ENCODE peak calls at places on chromosomes 12 and 14, in four cellular contexts. One of them, this sample, is unnamed.

GRCh38 chr12:12469386-12469785 is 93.3 kb downstream of the DUSP16 start:
- DNase-seq in cardiac muscle cell: no peak
- DNase-seq in RPMI7951: no peak
- DNase-seq in EL: no peak
- DNase-seq in this sample: no peak

GRCh38 chr14:36512585-36513003 is 7.4 kb downstream of the NKX2-1 start:
- DNase-seq in cardiac muscle cell: no peak
- DNase-seq in RPMI7951: no peak
- DNase-seq in EL: no peak
- DNase-seq in this sample: no peak

GRCh38 chr12:30396576-30396975 is 299.1 kb downstream of the IPO8 start:
- DNase-seq in cardiac muscle cell: no peak
- DNase-seq in RPMI7951: no peak
- DNase-seq in EL: no peak
- DNase-seq in this sample: no peak

GRCh38 chr12:47892819-47893218 is 12.0 kb downstream of the VDR start:
- DNase-seq in cardiac muscle cell: no peak
- DNase-seq in RPMI7951: no peak
- DNase-seq in EL: peak
- DNase-seq in this sample: no peak

GRCh38 chr12:52274521-52274920 is at the start of gene KRT86:
- DNase-seq in cardiac muscle cell: no peak
- DNase-seq in RPMI7951: no peak
- DNase-seq in EL: no peak
- DNase-seq in this sample: no peak

GRCh38 chr14:73696466-73697390 is 17.5 kb downstream of the PNMA1 start:
- DNase-seq in cardiac muscle cell: no peak
- DNase-seq in RPMI7951: peak
- DNase-seq in EL: peak
- DNase-seq in this sample: peak

GRCh38 chr12:50314629-50315312 is 31.5 kb upstream of the LIMA1 start:
- DNase-seq in cardiac muscle cell: peak
- DNase-seq in RPMI7951: peak
- DNase-seq in EL: peak
- DNase-seq in this sample: peak

GRCh38 chr14:66101662-66102061 is 384.5 kb upstream of the CCDC196 start:
- DNase-seq in cardiac muscle cell: no peak
- DNase-seq in RPMI7951: no peak
- DNase-seq in EL: no peak
- DNase-seq in this sample: no peak

GRCh38 chr12:63496654-63497053 is 171.6 kb downstream of the DPY19L2 start:
- DNase-seq in cardiac muscle cell: no peak
- DNase-seq in RPMI7951: no peak
- DNase-seq in EL: no peak
- DNase-seq in this sample: no peak

GRCh38 chr12:94673951-94674570 is 23.7 kb upstream of the TMCC3 start:
- DNase-seq in cardiac muscle cell: no peak
- DNase-seq in RPMI7951: no peak
- DNase-seq in EL: no peak
- DNase-seq in this sample: no peak

GRCh38 chr12:42904683-42905418 is 315.3 kb upstream of the PRICKLE1 start:
- DNase-seq in cardiac muscle cell: peak
- DNase-seq in RPMI7951: no peak
- DNase-seq in EL: no peak
- DNase-seq in this sample: no peak

GRCh38 chr12:10716704-10717315 is 6.3 kb downstream of the YBX3 start:
- DNase-seq in cardiac muscle cell: no peak
- DNase-seq in RPMI7951: peak
- DNase-seq in EL: peak
- DNase-seq in this sample: peak

GRCh38 chr14:95488376-95489162 is 27.9 kb downstream of the SYNE3 start:
- DNase-seq in cardiac muscle cell: no peak
- DNase-seq in RPMI7951: peak
- DNase-seq in EL: no peak
- DNase-seq in this sample: no peak

GRCh38 chr14:70045715-70046535 is 142.8 kb downstream of the SLC8A3 start:
- DNase-seq in cardiac muscle cell: peak
- DNase-seq in RPMI7951: peak
- DNase-seq in EL: peak
- DNase-seq in this sample: peak

GRCh38 chr14:91255026-91255695 is 10.7 kb upstream of the GPR68 start:
- DNase-seq in cardiac muscle cell: no peak
- DNase-seq in RPMI7951: no peak
- DNase-seq in EL: no peak
- DNase-seq in this sample: no peak

GRCh38 chr14:105447651-105448640 is 26.7 kb upstream of the CRIP2 start:
- DNase-seq in cardiac muscle cell: no peak
- DNase-seq in RPMI7951: no peak
- DNase-seq in EL: no peak
- DNase-seq in this sample: no peak

GRCh38 chr12:123891516-123892179 is 81.0 kb downstream of the CCDC92 start:
- DNase-seq in cardiac muscle cell: no peak
- DNase-seq in RPMI7951: no peak
- DNase-seq in EL: no peak
- DNase-seq in this sample: no peak

GRCh38 chr14:21334202-21334906 is 49.5 kb downstream of the SUPT16H start:
- DNase-seq in cardiac muscle cell: no peak
- DNase-seq in RPMI7951: peak
- DNase-seq in EL: no peak
- DNase-seq in this sample: no peak

GRCh38 chr12:101969-102878 is 35.7 kb downstream of the IQSEC3 start:
- DNase-seq in cardiac muscle cell: no peak
- DNase-seq in RPMI7951: no peak
- DNase-seq in EL: no peak
- DNase-seq in this sample: no peak

GRCh38 chr14:22836301-22837058 is at the start of gene MMP14:
- DNase-seq in cardiac muscle cell: no peak
- DNase-seq in RPMI7951: peak
- DNase-seq in EL: peak
- DNase-seq in this sample: peak

GRCh38 chr14:75431011-75431410 is 3.2 kb downstream of the JDP2 start:
- DNase-seq in cardiac muscle cell: no peak
- DNase-seq in RPMI7951: no peak
- DNase-seq in EL: no peak
- DNase-seq in this sample: no peak

GRCh38 chr14:93316716-93317115 is 16.1 kb downstream of the BTBD7 start:
- DNase-seq in cardiac muscle cell: no peak
- DNase-seq in RPMI7951: peak
- DNase-seq in EL: no peak
- DNase-seq in this sample: no peak

GRCh38 chr12:132560831-132561783 is 49.3 kb downstream of the LRCOL1 start:
- DNase-seq in cardiac muscle cell: peak
- DNase-seq in RPMI7951: peak
- DNase-seq in EL: peak
- DNase-seq in this sample: no peak

GRCh38 chr12:75550401-75550851 is 39.0 kb upstream of the KRR1 start:
- DNase-seq in cardiac muscle cell: peak
- DNase-seq in RPMI7951: peak
- DNase-seq in EL: no peak
- DNase-seq in this sample: no peak

GRCh38 chr12:105368047-105368646 is 37.7 kb downstream of the C12orf75 start:
- DNase-seq in cardiac muscle cell: no peak
- DNase-seq in RPMI7951: no peak
- DNase-seq in EL: no peak
- DNase-seq in this sample: no peak

GRCh38 chr12:108823804-108824203 is 33.6 kb downstream of the SSH1 start:
- DNase-seq in cardiac muscle cell: no peak
- DNase-seq in RPMI7951: peak
- DNase-seq in EL: no peak
- DNase-seq in this sample: no peak

GRCh38 chr14:99117671-99118045 is 154.3 kb downstream of the BCL11B start:
- DNase-seq in cardiac muscle cell: no peak
- DNase-seq in RPMI7951: no peak
- DNase-seq in EL: no peak
- DNase-seq in this sample: no peak

GRCh38 chr14:60326274-60326673 is 77.3 kb downstream of the PPM1A start:
- DNase-seq in cardiac muscle cell: no peak
- DNase-seq in RPMI7951: peak
- DNase-seq in EL: no peak
- DNase-seq in this sample: no peak

GRCh38 chr14:80388980-80389711 is 177.8 kb upstream of the DIO2 start:
- DNase-seq in cardiac muscle cell: no peak
- DNase-seq in RPMI7951: peak
- DNase-seq in EL: peak
- DNase-seq in this sample: peak

GRCh38 chr14:20569066-20569465 is 8.2 kb upstream of the RNASE9 start:
- DNase-seq in cardiac muscle cell: no peak
- DNase-seq in RPMI7951: no peak
- DNase-seq in EL: no peak
- DNase-seq in this sample: no peak

GRCh38 chr14:60090864-60091519 is 731 bp upstream of the PCNX4 start:
- DNase-seq in cardiac muscle cell: peak
- DNase-seq in RPMI7951: peak
- DNase-seq in EL: peak
- DNase-seq in this sample: peak

GRCh38 chr12:1660304-1661187 is 30.3 kb upstream of the ADIPOR2 start:
- DNase-seq in cardiac muscle cell: no peak
- DNase-seq in RPMI7951: no peak
- DNase-seq in EL: no peak
- DNase-seq in this sample: no peak

GRCh38 chr12:79897617-79898016 is 37.3 kb downstream of the PPP1R12A start:
- DNase-seq in cardiac muscle cell: no peak
- DNase-seq in RPMI7951: peak
- DNase-seq in EL: peak
- DNase-seq in this sample: peak

GRCh38 chr12:49783917-49784676 is 42.7 kb downstream of the TMBIM6 start:
- DNase-seq in cardiac muscle cell: no peak
- DNase-seq in RPMI7951: peak
- DNase-seq in EL: peak
- DNase-seq in this sample: no peak

GRCh38 chr12:52310622-52311281 is 10.4 kb downstream of the KRT83 start:
- DNase-seq in cardiac muscle cell: no peak
- DNase-seq in RPMI7951: no peak
- DNase-seq in EL: peak
- DNase-seq in this sample: no peak